ENCODE peak calls at places on chromosome 1, in seven cellular contexts. One of them, this sample, is unnamed.

GRCh38 chr1:115493834-115494233 is 147.9 kb upstream of the VANGL1 start:
- DNase-seq in ACHN: no peak
- DNase-seq in adipocyte: no peak
- DNase-seq in frontal cortex: no peak
- DNase-seq in SK-N-SH: no peak
- DNase-seq in activated T-cell treated with anti-CD3 and anti-CD28 coated beads for 1 hour: no peak
- DNase-seq in foreskin fibroblast: no peak
- DNase-seq in this sample: no peak

GRCh38 chr1:72178266-72178665 is 104.1 kb downstream of the NEGR1 start:
- DNase-seq in ACHN: peak; percentile 44
- DNase-seq in adipocyte: peak; percentile 32
- DNase-seq in frontal cortex: no peak
- DNase-seq in SK-N-SH: no peak
- DNase-seq in activated T-cell treated with anti-CD3 and anti-CD28 coated beads for 1 hour: no peak
- DNase-seq in foreskin fibroblast: peak; percentile 44
- DNase-seq in this sample: no peak

GRCh38 chr1:187266051-187266450 is 437.3 kb downstream of the PLA2G4A start:
- DNase-seq in ACHN: no peak
- DNase-seq in adipocyte: no peak
- DNase-seq in frontal cortex: no peak
- DNase-seq in SK-N-SH: no peak
- DNase-seq in activated T-cell treated with anti-CD3 and anti-CD28 coated beads for 1 hour: no peak
- DNase-seq in foreskin fibroblast: no peak
- DNase-seq in this sample: no peak

GRCh38 chr1:43558346-43558841 is 27.7 kb downstream of the PTPRF start:
- DNase-seq in ACHN: no peak
- DNase-seq in adipocyte: peak; percentile 67
- DNase-seq in frontal cortex: no peak
- DNase-seq in SK-N-SH: peak; percentile 88
- DNase-seq in activated T-cell treated with anti-CD3 and anti-CD28 coated beads for 1 hour: no peak
- DNase-seq in foreskin fibroblast: peak; percentile 78
- DNase-seq in this sample: no peak

GRCh38 chr1:207798847-207799246 is 47.0 kb downstream of the CD46 start:
- DNase-seq in ACHN: no peak
- DNase-seq in adipocyte: no peak
- DNase-seq in frontal cortex: no peak
- DNase-seq in SK-N-SH: no peak
- DNase-seq in activated T-cell treated with anti-CD3 and anti-CD28 coated beads for 1 hour: no peak
- DNase-seq in foreskin fibroblast: no peak
- DNase-seq in this sample: no peak

GRCh38 chr1:245188350-245188749 is 33.6 kb downstream of the KIF26B start:
- DNase-seq in ACHN: no peak
- DNase-seq in adipocyte: no peak
- DNase-seq in frontal cortex: no peak
- DNase-seq in SK-N-SH: no peak
- DNase-seq in activated T-cell treated with anti-CD3 and anti-CD28 coated beads for 1 hour: no peak
- DNase-seq in foreskin fibroblast: no peak
- DNase-seq in this sample: no peak

GRCh38 chr1:116983112-116983511 is 18.4 kb upstream of the CD101 start:
- DNase-seq in ACHN: no peak
- DNase-seq in adipocyte: no peak
- DNase-seq in frontal cortex: no peak
- DNase-seq in SK-N-SH: no peak
- DNase-seq in activated T-cell treated with anti-CD3 and anti-CD28 coated beads for 1 hour: no peak
- DNase-seq in foreskin fibroblast: no peak
- DNase-seq in this sample: no peak

GRCh38 chr1:225410036-225410435 is 17.8 kb downstream of the LBR start:
- DNase-seq in ACHN: no peak
- DNase-seq in adipocyte: no peak
- DNase-seq in frontal cortex: no peak
- DNase-seq in SK-N-SH: no peak
- DNase-seq in activated T-cell treated with anti-CD3 and anti-CD28 coated beads for 1 hour: no peak
- DNase-seq in foreskin fibroblast: peak; percentile 5
- DNase-seq in this sample: no peak

GRCh38 chr1:18693256-18694098 is 62.8 kb downstream of the PAX7 start:
- DNase-seq in ACHN: no peak
- DNase-seq in adipocyte: no peak
- DNase-seq in frontal cortex: no peak
- DNase-seq in SK-N-SH: no peak
- DNase-seq in activated T-cell treated with anti-CD3 and anti-CD28 coated beads for 1 hour: no peak
- DNase-seq in foreskin fibroblast: no peak
- DNase-seq in this sample: no peak

GRCh38 chr1:185263292-185263691 is 53.8 kb downstream of the IVNS1ABP start:
- DNase-seq in ACHN: no peak
- DNase-seq in adipocyte: no peak
- DNase-seq in frontal cortex: no peak
- DNase-seq in SK-N-SH: no peak
- DNase-seq in activated T-cell treated with anti-CD3 and anti-CD28 coated beads for 1 hour: no peak
- DNase-seq in foreskin fibroblast: no peak
- DNase-seq in this sample: no peak

GRCh38 chr1:68322837-68323687 is 90.7 kb upstream of the WLS start:
- DNase-seq in ACHN: no peak
- DNase-seq in adipocyte: peak; percentile 91
- DNase-seq in frontal cortex: no peak
- DNase-seq in SK-N-SH: peak; percentile 27
- DNase-seq in activated T-cell treated with anti-CD3 and anti-CD28 coated beads for 1 hour: no peak
- DNase-seq in foreskin fibroblast: peak; percentile 96
- DNase-seq in this sample: no peak

GRCh38 chr1:109783436-109783835 is 19.7 kb upstream of the EPS8L3 start:
- DNase-seq in ACHN: peak; percentile 78
- DNase-seq in adipocyte: peak; percentile 57
- DNase-seq in frontal cortex: no peak
- DNase-seq in SK-N-SH: no peak
- DNase-seq in activated T-cell treated with anti-CD3 and anti-CD28 coated beads for 1 hour: no peak
- DNase-seq in foreskin fibroblast: peak; percentile 85
- DNase-seq in this sample: peak; percentile 80

GRCh38 chr1:205188132-205188531 is 23.4 kb downstream of the DSTYK start:
- DNase-seq in ACHN: no peak
- DNase-seq in adipocyte: no peak
- DNase-seq in frontal cortex: no peak
- DNase-seq in SK-N-SH: no peak
- DNase-seq in activated T-cell treated with anti-CD3 and anti-CD28 coated beads for 1 hour: no peak
- DNase-seq in foreskin fibroblast: peak; percentile 22
- DNase-seq in this sample: no peak

GRCh38 chr1:222060247-222060851 is 318.5 kb upstream of the DUSP10 start:
- DNase-seq in ACHN: no peak
- DNase-seq in adipocyte: no peak
- DNase-seq in frontal cortex: no peak
- DNase-seq in SK-N-SH: no peak
- DNase-seq in activated T-cell treated with anti-CD3 and anti-CD28 coated beads for 1 hour: no peak
- DNase-seq in foreskin fibroblast: no peak
- DNase-seq in this sample: no peak

GRCh38 chr1:57845041-57845440 is 421.2 kb upstream of the DAB1 start:
- DNase-seq in ACHN: no peak
- DNase-seq in adipocyte: peak; percentile 28
- DNase-seq in frontal cortex: no peak
- DNase-seq in SK-N-SH: no peak
- DNase-seq in activated T-cell treated with anti-CD3 and anti-CD28 coated beads for 1 hour: no peak
- DNase-seq in foreskin fibroblast: peak; percentile 74
- DNase-seq in this sample: no peak

GRCh38 chr1:197471248-197472035 is 203.4 kb downstream of the CRB1 start:
- DNase-seq in ACHN: no peak
- DNase-seq in adipocyte: no peak
- DNase-seq in frontal cortex: peak; percentile 4
- DNase-seq in SK-N-SH: peak; percentile 27
- DNase-seq in activated T-cell treated with anti-CD3 and anti-CD28 coated beads for 1 hour: no peak
- DNase-seq in foreskin fibroblast: peak; percentile 34
- DNase-seq in this sample: no peak

GRCh38 chr1:170241266-170241851 is 95.6 kb downstream of the NTMT2 start:
- DNase-seq in ACHN: no peak
- DNase-seq in adipocyte: peak; percentile 26
- DNase-seq in frontal cortex: no peak
- DNase-seq in SK-N-SH: no peak
- DNase-seq in activated T-cell treated with anti-CD3 and anti-CD28 coated beads for 1 hour: no peak
- DNase-seq in foreskin fibroblast: peak; percentile 65
- DNase-seq in this sample: no peak

GRCh38 chr1:17520473-17521319 is 18.8 kb upstream of the ARHGEF10L start:
- DNase-seq in ACHN: no peak
- DNase-seq in adipocyte: no peak
- DNase-seq in frontal cortex: no peak
- DNase-seq in SK-N-SH: no peak
- DNase-seq in activated T-cell treated with anti-CD3 and anti-CD28 coated beads for 1 hour: no peak
- DNase-seq in foreskin fibroblast: no peak
- DNase-seq in this sample: peak; percentile 24

GRCh38 chr1:30318413-30318812 is 405.0 kb downstream of the MATN1 start:
- DNase-seq in ACHN: no peak
- DNase-seq in adipocyte: no peak
- DNase-seq in frontal cortex: no peak
- DNase-seq in SK-N-SH: no peak
- DNase-seq in activated T-cell treated with anti-CD3 and anti-CD28 coated beads for 1 hour: no peak
- DNase-seq in foreskin fibroblast: no peak
- DNase-seq in this sample: no peak

GRCh38 chr1:166153641-166154350 is 13.0 kb downstream of the FAM78B start:
- DNase-seq in ACHN: no peak
- DNase-seq in adipocyte: no peak
- DNase-seq in frontal cortex: no peak
- DNase-seq in SK-N-SH: no peak
- DNase-seq in activated T-cell treated with anti-CD3 and anti-CD28 coated beads for 1 hour: no peak
- DNase-seq in foreskin fibroblast: no peak
- DNase-seq in this sample: no peak

GRCh38 chr1:27138368-27138767 is 16.6 kb downstream of the SLC9A1 start:
- DNase-seq in ACHN: no peak
- DNase-seq in adipocyte: no peak
- DNase-seq in frontal cortex: no peak
- DNase-seq in SK-N-SH: no peak
- DNase-seq in activated T-cell treated with anti-CD3 and anti-CD28 coated beads for 1 hour: no peak
- DNase-seq in foreskin fibroblast: peak; percentile 45
- DNase-seq in this sample: no peak

GRCh38 chr1:185585770-185586169 is 148.4 kb upstream of the HMCN1 start:
- DNase-seq in ACHN: no peak
- DNase-seq in adipocyte: no peak
- DNase-seq in frontal cortex: no peak
- DNase-seq in SK-N-SH: no peak
- DNase-seq in activated T-cell treated with anti-CD3 and anti-CD28 coated beads for 1 hour: no peak
- DNase-seq in foreskin fibroblast: no peak
- DNase-seq in this sample: peak; percentile 88

GRCh38 chr1:211092955-211093354 is 41.0 kb downstream of the KCNH1 start:
- DNase-seq in ACHN: no peak
- DNase-seq in adipocyte: no peak
- DNase-seq in frontal cortex: no peak
- DNase-seq in SK-N-SH: no peak
- DNase-seq in activated T-cell treated with anti-CD3 and anti-CD28 coated beads for 1 hour: no peak
- DNase-seq in foreskin fibroblast: no peak
- DNase-seq in this sample: no peak

GRCh38 chr1:208233546-208233945 is 10.6 kb downstream of the PLXNA2 start:
- DNase-seq in ACHN: no peak
- DNase-seq in adipocyte: no peak
- DNase-seq in frontal cortex: no peak
- DNase-seq in SK-N-SH: no peak
- DNase-seq in activated T-cell treated with anti-CD3 and anti-CD28 coated beads for 1 hour: no peak
- DNase-seq in foreskin fibroblast: peak; percentile 57
- DNase-seq in this sample: no peak

GRCh38 chr1:53071915-53072314 is 9.9 kb downstream of the PODN start:
- DNase-seq in ACHN: no peak
- DNase-seq in adipocyte: no peak
- DNase-seq in frontal cortex: no peak
- DNase-seq in SK-N-SH: no peak
- DNase-seq in activated T-cell treated with anti-CD3 and anti-CD28 coated beads for 1 hour: no peak
- DNase-seq in foreskin fibroblast: no peak
- DNase-seq in this sample: no peak

This sample was measured in HT-29.